ENCODE peak calls at places on chromosomes 11 and 22, in five cellular contexts. V is hypothalamus; U is AG20443; O is stimulated activated CD8-positive, alpha-beta memory T cell treated with anti-CD3 and anti-CD28 coated beads, Interleukin-4, amount 100 ng/mL, for 24 hours; M is left kidney. Z is an unnamed sample.

GRCh38 chr11:15497366-15497765 is 382.6 kb downstream of the INSC start:
- DNase-seq in V (no peak), U (no peak), O (no peak), M (no peak), Z (no peak)

GRCh38 chr11:119420631-119421030 is 2.3 kb downstream of the THY1 start:
- DNase-seq in V (no peak), U (no peak), O (no peak), M (no peak), Z (no peak)

GRCh38 chr11:113329725-113330124 is 15.3 kb downstream of the TTC12 start:
- DNase-seq in V (no peak), U (no peak), O (no peak), M (no peak), Z (no peak)

GRCh38 chr11:110907629-110908028 is 195.4 kb upstream of the ARHGAP20 start:
- DNase-seq in V (no peak), U (peak; percentile 14), O (no peak), M (peak; percentile 15), Z (no peak)

GRCh38 chr11:68963779-68964178 is 17.0 kb downstream of the MRGPRD start:
- DNase-seq in V (no peak), U (peak; percentile 21), O (no peak), M (no peak), Z (no peak)

GRCh38 chr22:37782340-37783168 is 25.2 kb upstream of the GCAT start:
- DNase-seq in V (no peak), U (peak; percentile 69), O (no peak), M (no peak), Z (no peak)

GRCh38 chr22:19930537-19931486 is 10.8 kb upstream of the COMT start:
- DNase-seq in V (no peak), U (no peak), O (no peak), M (no peak), Z (no peak)

GRCh38 chr11:102615077-102615893 is 9.8 kb downstream of the MMP20 start:
- DNase-seq in V (no peak), U (no peak), O (no peak), M (peak; percentile 28), Z (no peak)

GRCh38 chr11:12089473-12089872 is 20.9 kb upstream of the MICAL2 start:
- DNase-seq in V (no peak), U (no peak), O (no peak), M (no peak), Z (no peak)

GRCh38 chr11:859394-860131 is 16.9 kb downstream of the TSPAN4 start:
- DNase-seq in V (peak; percentile 53), U (peak; percentile 92), O (no peak), M (peak; percentile 66), Z (no peak)

GRCh38 chr11:129846508-129847335 is 31.1 kb downstream of the TMEM45B start:
- DNase-seq in V (no peak), U (peak; percentile 85), O (no peak), M (no peak), Z (no peak)

GRCh38 chr11:119111361-119111925 is 4.3 kb downstream of the C2CD2L start:
- DNase-seq in V (no peak), U (no peak), O (no peak), M (no peak), Z (no peak)

GRCh38 chr11:75516886-75517285 is 8.9 kb downstream of the GDPD5 start:
- DNase-seq in V (no peak), U (no peak), O (no peak), M (no peak), Z (no peak)

GRCh38 chr11:85889676-85890579 is 34.7 kb downstream of the CCDC83 start:
- DNase-seq in V (no peak), U (peak; percentile 87), O (no peak), M (peak; percentile 11), Z (no peak)

GRCh38 chr11:29018631-29019030 is 910.4 kb downstream of the METTL15 start:
- DNase-seq in V (no peak), U (peak; percentile 60), O (no peak), M (no peak), Z (no peak)

GRCh38 chr22:38717244-38717643 is 11.5 kb downstream of the GTPBP1 start:
- DNase-seq in V (no peak), U (no peak), O (no peak), M (no peak), Z (no peak)

GRCh38 chr11:100687630-100688395 is 725 bp downstream of the ARHGAP42 start:
- DNase-seq in V (peak; percentile 40), U (peak; percentile 80), O (no peak), M (peak; percentile 95), Z (no peak)

GRCh38 chr11:35825386-35825785 is 118.5 kb upstream of the LDLRAD3 start:
- DNase-seq in V (no peak), U (no peak), O (no peak), M (no peak), Z (no peak)

GRCh38 chr11:112776834-112777793 is 184.1 kb upstream of the NCAM1 start:
- DNase-seq in V (no peak), U (no peak), O (no peak), M (peak; percentile 82), Z (no peak)

GRCh38 chr11:68145120-68145866 is 24.1 kb upstream of the CHKA start:
- DNase-seq in V (no peak), U (no peak), O (no peak), M (no peak), Z (no peak)

GRCh38 chr11:78459738-78460137 is 42.1 kb upstream of the GAB2 start:
- DNase-seq in V (no peak), U (no peak), O (no peak), M (no peak), Z (no peak)

GRCh38 chr11:121472310-121472709 is 19.5 kb upstream of the SORL1-AS1 start:
- DNase-seq in V (no peak), U (no peak), O (no peak), M (no peak), Z (no peak)

GRCh38 chr22:43343262-43343988 is at the start of gene SCUBE1:
- DNase-seq in V (peak; percentile 4), U (peak; percentile 87), O (peak; percentile 44), M (peak; percentile 92), Z (peak; percentile 31)

GRCh38 chr22:20532256-20532993 is 25.0 kb downstream of the MED15 start:
- DNase-seq in V (no peak), U (no peak), O (no peak), M (peak; percentile 33), Z (no peak)

GRCh38 chr11:77842451-77843121 is 21.6 kb downstream of the AAMDC start:
- DNase-seq in V (no peak), U (no peak), O (no peak), M (no peak), Z (no peak)

GRCh38 chr11:132234878-132235277 is 864.5 kb downstream of the NTM start:
- DNase-seq in V (no peak), U (peak; percentile 39), O (no peak), M (no peak), Z (no peak)

Z was measured in activated gamma-delta T cell treated with Interleukin-2 at 50 U/mL for 16 hours.